ENCODE peak calls at places on chromosome 4, in four cellular contexts. C is stomach, N is IMR-90, J is left ventricle myocardium inferior. L is an unnamed sample.

GRCh38 chr4:103199009-103199408 is 866 bp upstream of the CENPE start:
- DNase-seq in N (no peak), C (no peak), J (no peak), L (no peak)

GRCh38 chr4:119135721-119136121 is at the start of gene MYOZ2:
- DNase-seq in J (no peak), C (no peak), N (peak; percentile 23), L (peak; percentile 18)

GRCh38 chr4:818106-818921 is 7.6 kb downstream of the CPLX1 start:
- DNase-seq in N (no peak), J (no peak), C (no peak), L (no peak)

GRCh38 chr4:124757121-124757520 is 44.6 kb upstream of the ANKRD50 start:
- DNase-seq in C (no peak), N (peak; percentile 67), J (no peak), L (peak; percentile 10)

GRCh38 chr4:36414248-36414647 is 132.8 kb downstream of the DTHD1 start:
- DNase-seq in C (no peak), N (no peak), J (no peak), L (no peak)

GRCh38 chr4:152166567-152166966 is 369.3 kb downstream of the FBXW7 start:
- DNase-seq in J (no peak), C (no peak), N (no peak), L (no peak)

GRCh38 chr4:44368413-44369167 is 80.0 kb downstream of the KCTD8 start:
- DNase-seq in J (no peak), N (no peak), C (no peak), L (no peak)

GRCh38 chr4:128386761-128387599 is 99.4 kb upstream of the PGRMC2 start:
- DNase-seq in C (peak; percentile 90), N (peak; percentile 97), J (peak; percentile 88), L (peak; percentile 97)

GRCh38 chr4:39362827-39363226 is 3.3 kb downstream of the RFC1 start:
- DNase-seq in N (peak; percentile 88), J (no peak), C (no peak), L (no peak)

GRCh38 chr4:10582059-10582686 is 102.4 kb downstream of the CLNK start:
- DNase-seq in N (peak; percentile 69), C (peak; percentile 59), J (no peak), L (peak; percentile 55)

GRCh38 chr4:61723492-61723891 is 523.4 kb downstream of the ADGRL3 start:
- DNase-seq in J (no peak), C (no peak), N (no peak), L (no peak)

GRCh38 chr4:184826315-184827266 is 823 bp upstream of the ACSL1 start:
- DNase-seq in C (peak; percentile 46), J (peak; percentile 47), N (peak; percentile 16), L (no peak)

GRCh38 chr4:174460684-174461083 is 61.6 kb downstream of the HPGD start:
- DNase-seq in J (no peak), N (no peak), C (no peak), L (no peak)

GRCh38 chr4:80963051-80963450 is 67.5 kb upstream of the BMP3 start:
- DNase-seq in N (peak; percentile 29), J (no peak), C (no peak), L (peak; percentile 17)

GRCh38 chr4:145888393-145888792 is 50.2 kb downstream of the ZNF827 start:
- DNase-seq in C (no peak), J (no peak), N (no peak), L (no peak)

GRCh38 chr4:73341454-73341853 is 62.6 kb upstream of the ALB start:
- DNase-seq in N (peak; percentile 53), C (peak; percentile 50), J (no peak), L (peak; percentile 50)

GRCh38 chr4:189525304-189525703 is 415.4 kb upstream of the FRG1 start:
- DNase-seq in C (no peak), N (no peak), J (no peak), L (no peak)

GRCh38 chr4:36183232-36183631 is 61.1 kb downstream of the ARAP2 start:
- DNase-seq in C (no peak), N (no peak), J (no peak), L (no peak)

GRCh38 chr4:37652747-37653527 is 33.2 kb downstream of the RELL1 start:
- DNase-seq in J (no peak), C (no peak), N (no peak), L (no peak)

GRCh38 chr4:165766976-165767375 is 106.1 kb upstream of the TLL1 start:
- DNase-seq in N (no peak), J (no peak), C (no peak), L (no peak)

GRCh38 chr4:155629831-155630425 is 36.7 kb upstream of the GUCY1A1 start:
- DNase-seq in C (no peak), N (peak; percentile 88), J (no peak), L (peak; percentile 17)

GRCh38 chr4:173237152-173237551 is 68.5 kb downstream of the GALNT7 start:
- DNase-seq in C (no peak), J (no peak), N (no peak), L (peak; percentile 4)

GRCh38 chr4:173235050-173235449 is 66.4 kb downstream of the GALNT7 start:
- DNase-seq in N (no peak), C (no peak), J (no peak), L (no peak)

GRCh38 chr4:173230077-173230476 is 61.5 kb downstream of the GALNT7 start:
- DNase-seq in N (no peak), J (no peak), C (no peak), L (no peak)

GRCh38 chr4:173227753-173228152 is 59.1 kb downstream of the GALNT7 start:
- DNase-seq in N (no peak), J (no peak), C (no peak), L (no peak)

DNA sequence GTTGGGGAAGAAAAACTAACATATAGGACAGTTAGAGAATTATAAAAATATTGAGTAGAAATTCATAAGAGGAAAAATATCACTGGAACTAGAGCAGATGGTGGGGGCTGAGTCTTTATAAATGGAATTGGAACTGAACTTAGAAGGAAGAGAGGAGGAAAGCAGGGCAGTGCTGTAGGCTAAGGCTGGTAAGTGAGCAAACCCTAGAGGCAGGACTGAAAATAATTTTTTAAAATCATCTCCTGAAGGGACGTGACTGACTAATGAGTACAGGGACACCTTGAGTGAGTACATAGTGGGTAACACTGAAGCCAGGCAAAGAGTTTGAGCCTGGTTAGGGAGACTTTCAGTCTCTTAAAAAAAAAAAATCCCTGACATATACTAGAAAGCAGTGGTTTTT is 63.3 kb downstream of the GALNT7 start:
- DNase-seq in C (no peak), J (no peak), N (peak; percentile 18), L (no peak)
- TF ChIP-seq CTCF in C (no peak), J (peak; percentile 34), N (peak; percentile 29), L (peak; percentile 34)

DNA sequence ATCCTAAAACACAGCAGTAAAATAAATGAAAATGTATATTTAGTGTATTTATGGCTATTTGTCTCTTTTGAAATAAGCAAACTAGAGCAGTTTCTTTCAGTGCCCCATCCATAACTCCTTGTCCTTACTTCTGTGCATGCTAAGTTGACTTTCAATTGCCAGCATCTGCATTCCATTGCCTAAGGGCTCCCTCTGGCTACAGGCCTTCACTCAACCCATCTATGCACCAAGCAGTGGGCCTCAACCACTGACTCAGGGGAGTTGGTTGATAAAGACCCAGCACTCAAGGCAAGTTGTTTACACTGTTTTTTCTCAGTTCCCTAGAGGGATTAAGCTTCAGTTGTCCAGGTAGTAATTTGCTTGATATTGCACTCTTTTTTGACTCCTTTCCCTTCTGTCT is 265.7 kb downstream of the IQCM start:
- DNase-seq in N (no peak), C (no peak), J (no peak), L (no peak)
- TF ChIP-seq CTCF in N (no peak), C (no peak), J (peak; percentile 57), L (no peak)

DNA sequence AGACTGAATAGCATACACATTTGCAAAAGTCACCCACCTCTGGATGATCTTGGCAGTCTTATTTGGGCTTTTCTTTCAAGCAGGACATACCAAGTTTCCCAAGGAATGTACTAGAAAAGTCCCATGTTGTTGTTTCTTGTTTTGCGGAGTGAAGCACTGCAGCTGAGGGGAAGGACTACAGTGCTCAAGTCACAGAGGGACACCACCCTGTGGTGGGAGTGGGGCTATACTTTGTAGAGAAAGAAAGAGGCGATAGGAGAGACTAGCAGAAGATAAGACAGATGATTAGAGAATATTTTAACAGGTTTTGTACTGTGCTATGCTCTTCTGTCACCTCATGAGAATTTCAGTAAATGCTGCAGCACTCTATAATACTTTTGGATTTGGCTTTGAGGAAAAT is 280.5 kb upstream of the INTU start:
- DNase-seq in J (no peak), C (no peak), N (no peak), L (no peak)
- TF ChIP-seq CTCF in J (no peak), C (no peak), N (no peak), L (no peak)

GRCh38 chr4:8552581-8553205 is 27.5 kb upstream of the GPR78 start:
- DNase-seq in C (no peak), N (no peak), J (no peak), L (no peak)

GRCh38 chr4:8552024-8552423 is 28.2 kb upstream of the GPR78 start:
- DNase-seq in C (no peak), N (no peak), J (no peak), L (no peak)

GRCh38 chr4:8553958-8554357 is 26.2 kb upstream of the GPR78 start:
- DNase-seq in C (no peak), J (no peak), N (no peak), L (no peak)

GRCh38 chr4:8554555-8555100 is 25.6 kb upstream of the GPR78 start:
- DNase-seq in J (no peak), C (no peak), N (no peak), L (no peak)

GRCh38 chr4:8553216-8553615 is 27.0 kb upstream of the GPR78 start:
- DNase-seq in J (no peak), C (no peak), N (no peak), L (no peak)
- TF ChIP-seq CTCF in J (no peak), C (no peak), N (no peak), L (no peak)

GRCh38 chr4:67204441-67204840 is 340.9 kb downstream of the CENPC start:
- DNase-seq in J (no peak), C (no peak), N (no peak), L (no peak)

GRCh38 chr4:67201334-67201733 is 344.0 kb downstream of the CENPC start:
- DNase-seq in J (no peak), C (no peak), N (no peak), L (no peak)

DNA sequence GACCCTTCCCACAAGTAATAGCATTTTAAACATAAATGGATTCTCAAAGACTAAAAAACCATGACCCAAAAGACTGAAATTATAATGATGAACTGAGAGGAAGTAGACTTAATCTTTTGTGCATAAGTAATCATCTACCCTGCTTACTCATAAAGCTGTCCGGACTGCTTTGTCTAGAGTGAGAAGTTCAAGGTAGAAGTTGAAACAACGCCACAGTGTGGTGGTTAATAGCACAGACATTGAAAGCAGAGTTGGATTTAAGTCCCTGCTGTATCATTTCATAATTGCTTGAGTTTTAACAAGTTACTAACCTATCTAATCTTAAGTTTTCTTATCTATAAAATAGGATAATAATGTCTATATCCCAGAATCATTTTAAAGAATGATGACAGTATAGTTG is 346.5 kb downstream of the CENPC start:
- DNase-seq in C (no peak), J (no peak), N (no peak), L (no peak)
- TF ChIP-seq CTCF in C (no peak), J (peak; percentile 40), N (no peak), L (no peak)